ENCODE peak calls at places on chromosomes 13 and 19, in nine cellular contexts. D, S, Q, Y, R, Z, E, A and B are unnamed samples.

GRCh38 chr13:59543418-59543817 is 620.3 kb downstream of the DIAPH3 start:
- DNase-seq in A (no peak), R (no peak), D (no peak), Y (no peak), S (no peak), Q (no peak), Z (no peak), E (no peak), B (no peak)

GRCh38 chr19:7550987-7551761 is 15.7 kb downstream of the PNPLA6 start:
- DNase-seq in Q (no peak), Y (peak), S (no peak), Z (peak), E (no peak), R (peak), D (peak), A (no peak), B (peak)

GRCh38 chr19:4534836-4535658 is at the start of gene PLIN5:
- DNase-seq in D (peak), E (no peak), Q (peak), Y (peak), S (peak), A (no peak), R (peak), Z (peak), B (peak)

GRCh38 chr13:66811445-66811844 is 418.7 kb downstream of the PCDH9 start:
- DNase-seq in D (no peak), Y (no peak), R (no peak), E (no peak), Z (no peak), Q (no peak), A (no peak), S (no peak), B (no peak)

GRCh38 chr13:44259045-44260042 is 114.3 kb upstream of the SERP2 start:
- DNase-seq in Q (peak), A (no peak), Z (no peak), S (no peak), R (peak), E (no peak), Y (no peak), D (peak), B (no peak)

GRCh38 chr19:35773020-35773809 is 2.1 kb upstream of the ARHGAP33 start:
- DNase-seq in Z (no peak), A (no peak), R (peak), S (no peak), Y (no peak), D (no peak), E (peak), Q (no peak), B (no peak)

GRCh38 chr13:50526771-50527567 is 316.5 kb downstream of the DLEU7 start:
- DNase-seq in Z (peak), E (no peak), A (no peak), D (no peak), R (no peak), S (no peak), Q (no peak), Y (peak), B (peak)

GRCh38 chr19:28940751-28941500 is 272.0 kb downstream of the UQCRFS1 start:
- DNase-seq in R (no peak), D (no peak), E (peak), Y (no peak), Q (no peak), S (no peak), Z (no peak), A (no peak), B (no peak)

GRCh38 chr13:102589291-102589822 is 7.4 kb upstream of the TPP2 start:
- DNase-seq in E (no peak), D (no peak), Q (no peak), Z (no peak), S (no peak), A (no peak), R (no peak), Y (no peak), B (no peak)

GRCh38 chr13:66234159-66234558 is 996.0 kb downstream of the PCDH9 start:
- DNase-seq in S (no peak), D (no peak), Q (no peak), R (no peak), E (no peak), A (no peak), Y (no peak), Z (no peak), B (no peak)

GRCh38 chr13:41681587-41681986 is 224.2 kb downstream of the RGCC start:
- DNase-seq in E (no peak), Z (no peak), D (no peak), S (no peak), Q (no peak), Y (no peak), R (no peak), A (no peak), B (no peak)

GRCh38 chr13:41680900-41681299 is 223.6 kb downstream of the RGCC start:
- DNase-seq in A (no peak), Q (no peak), E (no peak), D (no peak), Z (no peak), Y (no peak), R (no peak), S (no peak), B (no peak)

GRCh38 chr13:41678842-41679241 is 221.5 kb downstream of the RGCC start:
- DNase-seq in E (no peak), R (no peak), Y (no peak), A (no peak), D (no peak), Q (no peak), S (no peak), Z (no peak), B (no peak)

GRCh38 chr13:41682766-41683165 is 225.4 kb downstream of the RGCC start:
- DNase-seq in Z (no peak), S (no peak), E (no peak), A (no peak), Y (no peak), R (no peak), Q (no peak), D (no peak), B (no peak)

GRCh38 chr13:41682001-41682400 is 224.7 kb downstream of the RGCC start:
- DNase-seq in Y (no peak), Q (no peak), A (no peak), Z (no peak), S (no peak), R (no peak), D (no peak), E (no peak), B (no peak)
- TF ChIP-seq POLR2A in Y (no peak), Q (no peak), A (no peak), Z (no peak), S (no peak), R (no peak), D (no peak), E (no peak), B (no peak)

GRCh38 chr19:23273022-23273593 is 22.9 kb upstream of the ZNF724 start:
- DNase-seq in Z (no peak), Q (no peak), E (no peak), R (no peak), S (no peak), A (no peak), D (no peak), Y (peak), B (no peak)

DNA sequence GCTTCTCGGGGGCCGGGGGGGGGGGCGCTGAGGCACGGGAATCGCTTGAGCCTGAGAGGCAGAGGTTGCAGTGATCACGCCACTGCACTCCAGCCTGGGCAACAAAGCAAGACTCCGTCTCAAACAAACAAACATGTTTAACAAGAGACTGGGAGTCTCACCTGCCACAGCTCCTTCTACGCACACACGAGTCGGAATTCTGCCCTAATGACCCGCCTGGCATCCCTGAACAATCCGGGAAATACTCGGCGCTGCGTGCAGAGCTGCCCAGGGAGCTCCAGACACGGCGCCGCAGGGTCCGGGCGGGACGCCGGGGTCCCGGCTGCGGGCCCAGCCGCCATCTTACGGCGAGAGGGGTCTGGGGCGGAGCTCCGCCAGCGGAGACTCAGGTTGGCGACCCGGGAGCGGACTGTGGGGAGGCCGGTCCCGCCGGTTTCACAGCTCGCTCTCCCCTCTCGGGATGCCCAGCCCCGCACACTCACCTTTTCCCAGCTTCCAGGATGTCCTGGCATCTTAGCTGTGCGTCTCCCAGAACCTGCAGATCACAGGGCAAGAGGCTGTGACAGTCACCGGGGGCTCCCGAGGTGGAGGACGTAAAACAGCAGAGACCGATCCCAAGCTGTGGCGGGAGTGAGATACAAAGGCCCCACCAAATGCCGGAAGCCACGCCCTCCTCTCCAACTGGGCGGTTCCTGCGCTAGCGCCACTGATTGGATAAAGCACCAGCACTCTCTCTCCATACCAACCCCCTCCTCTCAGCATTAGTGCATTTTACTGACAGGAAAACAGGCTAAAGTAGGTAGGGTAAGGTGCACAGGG is 23.6 kb upstream of the ZNF724 start:
- DNase-seq in E (peak), A (peak), R (peak), Y (peak), S (peak), D (peak), Z (peak), Q (peak), B (peak)
- TF ChIP-seq POLR2A in E (peak), A (peak), R (peak), Y (peak), S (peak), D (peak), Z (peak), Q (peak), B (peak)

GRCh38 chr19:33392341-33393285 is 19.1 kb downstream of the CEBPG start:
- DNase-seq in A (no peak), Z (no peak), D (peak), E (no peak), S (peak), Q (no peak), Y (no peak), R (no peak), B (peak)
- TF ChIP-seq POLR2A in A (no peak), Z (no peak), D (no peak), E (no peak), S (no peak), Q (no peak), Y (no peak), R (no peak), B (no peak)

GRCh38 chr19:41575998-41576397 is at the start of gene CEACAM21:
- DNase-seq in S (peak), Z (no peak), E (no peak), A (peak), Q (peak), Y (no peak), R (no peak), D (peak), B (peak)
- TF ChIP-seq POLR2A in S (no peak), Z (no peak), E (no peak), A (no peak), Q (no peak), Y (no peak), R (no peak), D (no peak), B (no peak)

GRCh38 chr13:77328819-77329132 is 1.9 kb upstream of the MYCBP2 start:
- DNase-seq in D (no peak), E (no peak), Q (no peak), S (no peak), R (no peak), Y (no peak), Z (no peak), A (no peak), B (no peak)

GRCh38 chr13:77326905-77327604 is at the start of gene MYCBP2:
- DNase-seq in R (peak), Y (peak), S (peak), A (peak), E (peak), D (peak), Q (peak), Z (peak), B (peak)

GRCh38 chr13:77330009-77330471 is 3.1 kb upstream of the MYCBP2 start:
- DNase-seq in Q (no peak), R (no peak), Z (no peak), Y (no peak), E (no peak), S (no peak), A (no peak), D (no peak), B (no peak)

GRCh38 chr13:77331421-77331820 is 4.5 kb upstream of the MYCBP2 start:
- DNase-seq in A (no peak), D (no peak), Y (no peak), S (no peak), R (no peak), E (no peak), Z (no peak), Q (no peak), B (no peak)

DNA sequence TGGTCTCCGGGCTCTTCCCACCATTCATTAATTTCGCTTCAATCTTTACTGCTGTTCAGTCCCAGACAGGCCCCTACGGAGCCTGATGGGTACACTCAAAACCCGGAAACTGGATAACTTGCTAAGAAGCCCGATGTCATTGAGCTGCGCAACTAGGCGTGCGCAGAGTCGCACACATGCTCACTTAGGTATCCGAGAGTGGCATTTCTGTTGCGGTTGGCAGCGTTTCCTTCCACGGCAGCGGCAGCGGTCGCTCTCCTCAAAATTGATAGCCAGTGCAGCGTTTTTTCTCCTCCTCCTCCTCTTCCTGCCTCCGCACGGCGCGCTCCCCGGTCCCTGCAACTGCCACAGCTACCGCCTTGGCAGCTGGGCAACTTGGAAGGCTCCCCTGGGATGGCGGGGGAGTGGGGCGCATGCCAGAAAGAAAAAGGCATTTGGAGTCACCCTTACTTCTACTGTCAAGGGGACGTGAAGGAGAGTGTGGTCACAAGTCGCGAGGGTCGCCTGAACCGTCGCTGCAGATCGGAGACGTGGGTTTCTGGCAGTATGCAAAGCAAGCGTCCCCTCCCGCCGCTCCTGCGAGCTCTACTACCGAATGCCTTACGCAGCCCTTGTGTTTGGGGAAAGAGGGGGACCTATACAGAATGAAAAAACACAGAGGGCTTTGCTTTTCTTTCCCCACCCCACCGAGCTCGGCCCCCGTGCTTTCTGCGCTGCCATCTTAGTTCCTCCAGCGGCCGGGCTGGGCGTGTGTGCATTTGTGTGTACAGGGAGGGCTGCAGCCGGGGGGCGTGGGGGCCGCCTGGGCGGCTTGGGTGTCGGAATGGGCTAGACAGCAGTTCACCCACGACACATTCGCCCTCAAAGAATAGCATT is 2.5 kb upstream of the MYCBP2 start:
- DNase-seq in Y (peak), Z (peak), Q (peak), D (peak), R (peak), S (peak), E (peak), A (no peak), B (peak)
- TF ChIP-seq POLR2A in Y (peak), Z (no peak), Q (peak), D (peak), R (peak), S (no peak), E (peak), A (no peak), B (no peak)